ENCODE peak calls at places on chromosomes 3 and 15, in four cellular contexts. One of them, this sample, is unnamed.

GRCh38 chr3:79383402-79384012 is 384.3 kb downstream of the ROBO1 start:
- DNase-seq in cardiac fibroblast: peak; percentile 74
- DNase-seq in fibroblast of mammary gland: peak; percentile 41
- DNase-seq in H7: no peak
- DNase-seq in this sample: no peak

GRCh38 chr3:23810342-23811116 is 4.8 kb downstream of the UBE2E1 start:
- DNase-seq in H7: peak; percentile 87
- DNase-seq in fibroblast of mammary gland: no peak
- DNase-seq in cardiac fibroblast: peak; percentile 25
- DNase-seq in this sample: peak; percentile 37

GRCh38 chr15:90343391-90343790 is 8.7 kb upstream of the ZNF774 start:
- DNase-seq in fibroblast of mammary gland: peak; percentile 71
- DNase-seq in H7: no peak
- DNase-seq in cardiac fibroblast: peak; percentile 38
- DNase-seq in this sample: no peak

GRCh38 chr3:481680-482079 is 285.1 kb downstream of the CHL1 start:
- DNase-seq in cardiac fibroblast: peak; percentile 3
- DNase-seq in H7: peak; percentile 39
- DNase-seq in fibroblast of mammary gland: peak; percentile 6
- DNase-seq in this sample: no peak

GRCh38 chr15:63435416-63435815 is 53.8 kb upstream of the CA12 start:
- DNase-seq in fibroblast of mammary gland: no peak
- DNase-seq in H7: no peak
- DNase-seq in cardiac fibroblast: no peak
- DNase-seq in this sample: no peak

GRCh38 chr3:184350618-184351017 is 10.8 kb downstream of the CLCN2 start:
- DNase-seq in fibroblast of mammary gland: no peak
- DNase-seq in H7: no peak
- DNase-seq in cardiac fibroblast: no peak
- DNase-seq in this sample: no peak

GRCh38 chr3:17607905-17608304 is 134.5 kb downstream of the TBC1D5 start:
- DNase-seq in H7: no peak
- DNase-seq in fibroblast of mammary gland: no peak
- DNase-seq in cardiac fibroblast: no peak
- DNase-seq in this sample: no peak

GRCh38 chr3:45596290-45596791 is 1.8 kb downstream of the LIMD1 start:
- DNase-seq in H7: no peak
- DNase-seq in cardiac fibroblast: no peak
- DNase-seq in fibroblast of mammary gland: no peak
- DNase-seq in this sample: no peak

GRCh38 chr15:38670142-38671002 is 105.8 kb upstream of the RASGRP1 start:
- DNase-seq in fibroblast of mammary gland: no peak
- DNase-seq in cardiac fibroblast: no peak
- DNase-seq in H7: no peak
- DNase-seq in this sample: no peak

GRCh38 chr3:135927170-135927569 is 38.4 kb upstream of the PPP2R3A start:
- DNase-seq in cardiac fibroblast: peak; percentile 3
- DNase-seq in H7: no peak
- DNase-seq in fibroblast of mammary gland: peak; percentile 35
- DNase-seq in this sample: no peak

GRCh38 chr3:34102290-34102689 is 303.9 kb downstream of the PDCD6IP start:
- DNase-seq in H7: no peak
- DNase-seq in fibroblast of mammary gland: no peak
- DNase-seq in cardiac fibroblast: no peak
- DNase-seq in this sample: no peak